ENCODE peak calls at places on chromosomes 3 and 15, in four cellular contexts. B, L, V and R are unnamed samples.

GRCh38 chr3:131762981-131763380 is 260.2 kb upstream of the MRPL3 start:
- DNase-seq in B (no peak), L (no peak), V (no peak), R (no peak)

GRCh38 chr3:61381745-61382392 is 130.6 kb upstream of the FHIT start:
- DNase-seq in B (no peak), L (peak; percentile 16), V (no peak), R (peak; percentile 12)

GRCh38 chr3:126349611-126350501 is 7.4 kb downstream of the KLF15 start:
- DNase-seq in B (no peak), L (no peak), V (no peak), R (no peak)

GRCh38 chr15:70783041-70783440 is 19.7 kb upstream of the UACA start:
- DNase-seq in B (no peak), L (no peak), V (no peak), R (no peak)

GRCh38 chr3:125310623-125311076 is 64.5 kb downstream of the ZNF148 start:
- DNase-seq in B (no peak), L (peak; percentile 39), V (peak; percentile 13), R (no peak)

GRCh38 chr3:126938520-126939346 is 44.2 kb upstream of the PLXNA1 start:
- DNase-seq in B (no peak), L (peak; percentile 38), V (no peak), R (no peak)

GRCh38 chr3:167852216-167852615 is 116.7 kb downstream of the SERPINI1 start:
- DNase-seq in B (no peak), L (no peak), V (no peak), R (no peak)

GRCh38 chr3:135503429-135504083 is 462.0 kb upstream of the PPP2R3A start:
- DNase-seq in B (peak; percentile 19), L (peak; percentile 69), V (no peak), R (peak; percentile 54)

GRCh38 chr3:112199622-112200316 is 66.7 kb upstream of the GCSAM start:
- DNase-seq in B (no peak), L (no peak), V (no peak), R (no peak)

GRCh38 chr3:23810342-23811116 is 4.8 kb downstream of the UBE2E1 start:
- DNase-seq in B (peak; percentile 66), L (peak; percentile 71), V (no peak), R (peak; percentile 79)

GRCh38 chr15:77083381-77084160 is 12.7 kb upstream of the TSPAN3 start:
- DNase-seq in B (peak; percentile 89), L (peak; percentile 86), V (peak; percentile 23), R (no peak)

GRCh38 chr3:90062631-90063200 is 955.3 kb downstream of the EPHA3 start:
- DNase-seq in B (no peak), L (no peak), V (no peak), R (no peak)

GRCh38 chr3:102069211-102069662 is 219.9 kb downstream of the NFKBIZ start:
- DNase-seq in B (no peak), L (no peak), V (no peak), R (no peak)

DNA sequence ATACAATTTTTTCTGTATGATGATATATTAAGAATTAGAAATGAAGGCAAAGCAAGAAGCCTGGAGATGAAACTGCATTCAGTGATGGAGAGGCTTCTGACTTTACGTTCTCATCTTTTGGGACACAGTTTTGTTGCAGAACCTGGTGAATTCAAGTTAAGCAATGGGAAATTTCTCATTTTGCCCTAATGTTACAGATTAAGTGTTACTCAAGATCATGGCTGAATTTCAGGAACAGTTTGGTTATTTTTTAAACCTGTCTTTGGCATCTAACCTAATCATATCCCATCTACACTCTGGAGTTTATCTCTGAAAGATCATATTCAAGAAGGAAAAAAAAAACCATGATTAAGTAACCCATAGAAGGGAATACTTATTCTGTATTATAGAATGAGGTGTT is 6.0 kb downstream of the NIT2 start:
- DNase-seq in B (no peak), L (no peak), V (no peak), R (no peak)
- H3K36me3 ChIP-seq in B (no peaks in the 10 kb centered on the region), L (peaks cover 4% of the 10 kb centered on the region), V (peaks cover 26% of the 10 kb centered on the region), R (peaks cover 54% of the 10 kb centered on the region)

DNA sequence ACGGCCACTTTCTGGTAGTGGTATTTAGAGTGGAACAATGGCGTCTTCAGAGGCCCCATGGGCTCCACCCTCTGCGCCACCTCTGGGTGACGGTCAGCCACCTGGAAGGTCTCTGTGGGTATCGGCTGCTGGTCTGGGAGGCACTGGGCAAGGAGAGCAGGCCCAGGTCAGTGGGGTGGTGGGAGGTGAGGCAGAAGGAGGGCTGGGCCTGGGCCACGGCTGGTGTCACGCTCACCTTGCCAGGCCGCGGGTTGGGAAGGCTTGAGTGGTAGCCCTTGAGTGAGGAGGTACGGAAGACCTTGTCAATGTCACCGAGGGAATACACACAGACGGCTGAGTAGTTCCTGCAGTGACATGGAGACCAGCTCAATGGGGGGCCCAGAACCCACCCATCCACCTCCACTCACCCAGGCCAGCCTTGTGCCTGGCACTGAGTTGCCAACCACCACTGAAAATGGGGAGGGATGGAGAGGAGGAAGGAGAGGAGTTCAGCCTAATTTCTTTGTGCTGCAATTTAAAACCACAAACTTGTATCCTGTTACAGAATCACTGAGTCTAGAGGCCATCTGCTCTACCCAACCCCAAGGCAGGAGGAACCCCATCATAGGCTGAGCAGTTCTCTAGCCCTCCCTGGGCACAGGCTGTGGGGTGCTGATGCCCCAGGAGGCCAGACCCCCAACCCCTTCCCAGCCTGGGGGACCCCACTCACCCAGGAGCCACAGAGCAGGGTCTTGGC is 19.0 kb downstream of the SEMA7A start:
- DNase-seq in B (no peak), L (no peak), V (no peak), R (no peak)
- H3K36me3 ChIP-seq in B (no peaks in the 10 kb centered on the region), L (no peaks in the 10 kb centered on the region), V (no peaks in the 10 kb centered on the region), R (no peaks in the 10 kb centered on the region)

GRCh38 chr3:71562938-71563337 is 20.6 kb downstream of the FOXP1 start:
- DNase-seq in B (no peak), L (peak; percentile 40), V (no peak), R (no peak)
- H3K36me3 ChIP-seq in B (no peaks in the 10 kb centered on the region), L (no peaks in the 10 kb centered on the region), V (no peaks in the 10 kb centered on the region), R (no peaks in the 10 kb centered on the region)

DNA sequence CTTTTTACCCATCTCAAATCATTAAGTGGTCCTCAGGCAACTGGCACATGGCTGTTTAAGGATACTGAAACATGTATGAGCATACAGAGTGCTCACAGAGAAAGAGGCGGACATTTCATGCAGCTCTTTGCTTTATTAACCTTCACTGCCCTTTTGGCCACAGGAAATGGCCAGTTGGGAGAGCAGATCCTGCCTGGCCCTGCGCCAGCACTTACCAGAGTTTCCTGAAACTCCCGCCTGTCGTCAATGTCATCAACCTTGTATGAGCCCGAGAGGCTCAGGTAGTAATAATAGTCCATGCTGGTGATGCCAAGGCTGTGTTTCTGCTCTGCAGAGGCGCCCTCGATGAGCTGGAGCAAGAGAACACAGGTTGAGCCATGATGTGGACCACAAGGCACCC is 17.8 kb downstream of the LDHAL6B start:
- DNase-seq in B (no peak), L (peak; percentile 33), V (no peak), R (no peak)
- H3K36me3 ChIP-seq in B (no peaks in the 10 kb centered on the region), L (no peaks in the 10 kb centered on the region), V (no peaks in the 10 kb centered on the region), R (no peaks in the 10 kb centered on the region)

DNA sequence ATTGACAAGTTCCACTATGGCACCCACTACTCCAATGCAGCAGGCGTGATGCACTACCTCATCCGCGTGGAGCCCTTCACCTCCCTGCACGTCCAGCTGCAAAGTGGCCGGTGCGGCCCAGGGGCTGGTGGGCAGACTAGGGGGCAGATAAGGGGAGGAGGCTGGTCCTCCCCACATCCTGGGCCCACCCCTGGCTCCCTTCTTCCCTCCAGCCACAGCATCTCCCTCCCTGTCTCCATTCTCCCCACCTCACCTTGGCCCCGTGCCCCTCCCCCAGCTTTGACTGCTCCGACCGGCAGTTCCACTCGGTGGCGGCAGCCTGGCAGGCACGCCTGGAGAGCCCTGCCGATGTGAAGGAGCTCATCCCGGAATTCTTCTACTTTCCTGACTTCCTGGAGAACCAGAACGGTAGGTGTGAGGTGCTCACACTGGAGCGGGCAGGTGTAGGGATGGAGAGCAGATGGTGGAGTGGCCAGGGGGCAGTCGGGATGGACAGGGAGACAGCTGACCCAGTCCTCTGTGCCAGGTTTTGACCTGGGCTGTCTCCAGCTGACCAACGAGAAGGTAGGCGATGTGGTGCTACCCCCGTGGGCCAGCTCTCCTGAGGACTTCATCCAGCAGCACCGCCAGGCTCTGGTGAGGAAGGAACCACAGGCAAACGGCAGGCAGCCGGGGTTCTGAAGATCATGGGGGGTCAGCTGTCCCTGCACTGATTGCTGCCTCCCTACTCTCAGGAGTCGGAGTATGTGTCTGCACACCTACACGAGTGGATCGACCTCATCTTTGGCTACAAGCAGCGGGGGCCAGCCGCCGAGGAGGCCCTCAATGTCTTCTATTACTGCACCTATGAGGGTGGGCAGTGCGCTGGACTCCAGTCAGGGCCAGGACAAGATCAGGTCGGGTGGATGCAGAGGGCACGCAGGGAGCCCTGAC is 26.0 kb downstream of the NBEAL2 start:
- DNase-seq in B (no peak), L (no peak), V (no peak), R (no peak)
- H3K36me3 ChIP-seq in B (no peaks in the 10 kb centered on the region), L (peaks cover 6% of the 10 kb centered on the region), V (peaks cover 87% of the 10 kb centered on the region), R (peaks cover 55% of the 10 kb centered on the region)

GRCh38 chr3:45985532-45986302 is 9.9 kb downstream of the FYCO1 start:
- DNase-seq in B (no peak), L (no peak), V (no peak), R (no peak)

GRCh38 chr3:45988804-45989203 is 6.8 kb downstream of the FYCO1 start:
- DNase-seq in B (no peak), L (no peak), V (no peak), R (no peak)

GRCh38 chr3:45986303-45986982 is 9.2 kb downstream of the FYCO1 start:
- DNase-seq in B (no peak), L (peak; percentile 42), V (no peak), R (no peak)

GRCh38 chr3:45987368-45988099 is 8.1 kb downstream of the FYCO1 start:
- DNase-seq in B (no peak), L (no peak), V (no peak), R (no peak)

GRCh38 chr3:45988100-45988761 is 7.4 kb downstream of the FYCO1 start:
- DNase-seq in B (no peak), L (no peak), V (no peak), R (no peak)
- H3K36me3 ChIP-seq in B (no peaks in the 10 kb centered on the region), L (no peaks in the 10 kb centered on the region), V (peaks cover 17% of the 10 kb centered on the region), R (peaks cover 13% of the 10 kb centered on the region)

GRCh38 chr3:122055215-122055614 is at the start of gene CD86:
- DNase-seq in B (peak; percentile 55), L (no peak), V (no peak), R (no peak)
- H3K36me3 ChIP-seq in B (no peaks in the 10 kb centered on the region), L (no peaks in the 10 kb centered on the region), V (no peaks in the 10 kb centered on the region), R (no peaks in the 10 kb centered on the region)

DNA sequence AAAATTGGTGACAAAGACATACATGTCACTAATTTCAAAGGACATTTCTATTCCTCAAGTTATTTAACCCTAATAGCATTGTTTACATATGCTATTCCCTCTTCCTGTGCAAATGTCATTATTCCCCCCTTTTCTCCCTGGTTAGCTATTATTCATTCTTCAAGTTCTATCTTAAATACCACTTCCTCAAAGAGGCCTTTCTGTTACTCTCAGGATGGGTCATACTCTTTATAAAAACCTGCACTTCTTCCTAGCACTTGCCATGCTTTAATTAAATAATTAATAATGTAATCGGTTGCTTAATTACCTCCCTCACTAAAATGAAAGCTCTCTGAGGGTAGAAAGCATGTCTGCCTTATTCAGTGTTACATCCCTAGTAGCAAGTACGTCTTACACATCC is 88.5 kb downstream of the XRN1 start:
- DNase-seq in B (no peak), L (no peak), V (no peak), R (no peak)
- H3K36me3 ChIP-seq in B (no peaks in the 10 kb centered on the region), L (no peaks in the 10 kb centered on the region), V (peaks cover 69% of the 10 kb centered on the region), R (peaks cover 21% of the 10 kb centered on the region)